ENCODE peak calls at places on chromosomes 3 and 15, in eight cellular contexts. Z is psoas muscle, O is IMR-90, J is uterus, B is astrocyte of the spinal cord, S is right lobe of liver, I is bronchial epithelial cell, C is upper lobe of right lung. U is an unnamed sample.
A peak's percentile ranks its signal among the peaks of the same experiment; 100 is the strongest.

GRCh38 chr3:140128217-140129137 is 193.5 kb downstream of the CLSTN2 start:
- DNase-seq in B (no peak), S (peak; percentile 60), J (peak; percentile 13), Z (peak; percentile 21), O (peak; percentile 11), C (peak; percentile 67), I (peak; percentile 7), U (peak; percentile 81)

GRCh38 chr3:26058774-26059455 is 269.0 kb downstream of the OXSM start:
- DNase-seq in O (no peak), B (no peak), Z (no peak), J (no peak), C (no peak), S (no peak), I (no peak), U (no peak)

GRCh38 chr3:128929364-128929763 is 49.9 kb downstream of the ACAD9 start:
- DNase-seq in O (no peak), J (no peak), B (no peak), S (no peak), Z (no peak), I (no peak), C (no peak), U (no peak)

GRCh38 chr3:56115199-56115598 is 353.1 kb downstream of the ERC2 start:
- DNase-seq in I (no peak), J (no peak), C (no peak), B (no peak), S (no peak), O (no peak), Z (no peak), U (no peak)

GRCh38 chr3:10292505-10293419 is at the start of gene GHRL:
- DNase-seq in Z (no peak), J (no peak), C (no peak), S (no peak), I (no peak), B (no peak), O (no peak), U (peak; percentile 84)

GRCh38 chr3:32226875-32227500 is 11.5 kb upstream of the CMTM8 start:
- DNase-seq in B (peak; percentile 82), Z (no peak), S (no peak), I (peak; percentile 82), O (peak; percentile 30), J (no peak), C (no peak), U (no peak)

GRCh38 chr3:72657666-72658065 is 190.6 kb downstream of the SHQ1 start:
- DNase-seq in J (no peak), B (peak; percentile 16), I (peak; percentile 55), S (no peak), Z (no peak), C (no peak), O (no peak), U (no peak)

GRCh38 chr15:82763361-82764142 is 42.3 kb downstream of the FSD2 start:
- DNase-seq in S (no peak), I (peak; percentile 41), O (no peak), B (no peak), Z (no peak), C (no peak), J (no peak), U (no peak)

GRCh38 chr3:171396048-171396447 is 64.2 kb downstream of the TNIK start:
- DNase-seq in Z (no peak), S (no peak), O (peak; percentile 31), I (no peak), B (peak; percentile 38), C (no peak), J (no peak), U (no peak)

GRCh38 chr3:97914390-97914789 is 57.8 kb downstream of the RIOX2 start:
- DNase-seq in O (peak; percentile 42), Z (no peak), I (peak; percentile 96), J (no peak), B (peak; percentile 32), S (no peak), C (no peak), U (peak; percentile 37)

DNA sequence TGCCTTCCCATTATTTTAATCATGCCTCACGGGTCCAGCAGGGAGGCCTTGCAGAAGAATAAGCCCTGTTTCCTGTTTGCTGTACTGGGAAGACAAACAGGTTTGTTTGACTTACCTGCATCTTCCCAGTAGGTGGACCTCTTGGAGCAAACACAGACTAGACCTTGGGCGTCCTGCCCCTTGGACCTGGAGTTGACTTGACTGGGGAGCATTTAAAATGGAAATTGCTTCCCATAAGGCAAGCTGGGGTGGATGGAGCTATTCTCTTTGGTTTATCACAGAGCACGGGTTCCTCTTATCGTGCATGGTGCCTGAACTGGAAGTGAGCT is 151.4 kb downstream of the RPLP1 start:
- DNase-seq in S (peak; percentile 63), C (no peak), I (peak; percentile 48), Z (no peak), J (no peak), O (no peak), B (no peak), U (no peak)
- TF ChIP-seq CTCF in S (peak; percentile 34), C (no peak), I (peak; percentile 28), Z (no peak), J (no peak), O (no peak), B (no peak), U (no peak)

GRCh38 chr3:49339593-49339946 is 283 bp downstream of the USP4 start:
- DNase-seq in B (no peak), Z (peak; percentile 34), I (no peak), S (peak; percentile 68), O (no peak), C (peak; percentile 74), J (peak; percentile 24), U (no peak)

GRCh38 chr3:49343163-49343562 is 3.3 kb upstream of the USP4 start:
- DNase-seq in Z (no peak), S (no peak), B (no peak), J (no peak), C (no peak), O (no peak), I (no peak), U (no peak)

GRCh38 chr3:49341996-49342395 is 2.1 kb upstream of the USP4 start:
- DNase-seq in C (no peak), S (no peak), B (no peak), J (no peak), O (no peak), I (no peak), Z (no peak), U (no peak)

DNA sequence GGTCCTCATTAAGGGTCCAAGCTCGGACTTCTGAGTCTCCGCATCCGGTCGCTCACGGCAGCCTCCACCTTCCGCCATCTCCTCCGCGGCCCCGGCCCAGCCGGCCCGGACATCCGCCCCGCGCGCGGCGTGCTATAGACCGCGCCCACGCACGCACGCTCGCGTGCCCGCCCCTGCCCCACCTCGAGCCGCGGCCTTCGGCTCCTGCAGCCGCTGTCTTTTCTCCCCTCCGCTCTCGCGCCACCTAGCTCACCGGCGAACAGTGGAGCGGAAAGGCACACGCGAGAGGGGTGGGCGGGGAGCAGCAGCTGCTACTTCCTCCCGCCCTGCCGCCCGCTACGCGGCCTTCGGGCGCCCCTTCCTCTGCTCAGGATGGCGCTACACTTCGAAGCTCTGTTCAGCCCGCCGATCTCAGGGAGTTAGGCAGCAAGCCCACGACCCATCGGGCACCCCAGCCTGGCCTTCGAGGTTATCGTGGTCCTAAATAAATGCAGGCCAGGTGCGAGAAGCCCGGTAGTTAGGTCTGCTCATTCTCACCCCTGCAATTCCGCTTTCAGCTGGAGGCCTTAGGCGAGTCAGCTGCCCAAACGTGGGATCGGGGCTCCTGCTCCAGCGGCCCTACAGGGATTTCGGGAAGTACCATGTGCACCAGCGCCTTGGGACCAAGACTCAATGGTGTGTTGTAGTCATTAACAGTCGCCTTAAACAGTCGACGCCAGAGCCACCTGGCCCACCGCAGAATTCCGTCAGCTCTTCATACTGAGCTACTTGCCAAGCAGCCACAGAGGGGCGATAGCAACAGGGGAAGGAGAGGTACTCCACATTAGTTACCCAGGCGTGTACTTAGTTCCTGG is at the start of gene USP4:
- DNase-seq in O (peak; percentile 87), B (peak; percentile 90), C (peak; percentile 98), I (peak; percentile 78), S (peak; percentile 95), Z (peak; percentile 90), J (peak; percentile 90), U (peak; percentile 94)
- TF ChIP-seq CTCF in O (peak; percentile 62), B (peak; percentile 73), C (peak; percentile 44), I (peak; percentile 62), S (peak; percentile 55), Z (peak; percentile 22), J (peak; percentile 69), U (peak; percentile 61)

DNA sequence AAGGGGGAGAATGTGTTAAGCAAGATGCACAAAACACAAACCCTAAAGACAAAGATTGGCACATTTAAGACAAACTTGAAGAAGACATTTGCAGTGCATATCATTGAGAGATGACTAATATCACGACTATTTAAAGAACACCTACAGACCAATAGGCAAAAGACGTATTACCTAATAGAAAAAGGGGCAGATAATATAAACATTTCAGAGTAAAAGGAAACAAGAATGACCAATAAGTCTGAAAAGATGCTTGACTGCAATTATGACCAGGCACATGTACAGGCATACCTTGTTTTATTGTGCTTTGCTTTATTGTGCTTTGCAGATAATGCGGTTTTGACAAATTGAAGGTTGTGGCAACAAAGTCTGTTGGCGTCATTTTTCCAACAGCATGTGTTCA is 4.9 kb downstream of the HACD3 start:
- DNase-seq in I (peak; percentile 47), C (no peak), S (no peak), J (no peak), Z (no peak), O (peak; percentile 25), B (no peak), U (no peak)
- TF ChIP-seq CTCF in I (no peak), C (no peak), S (no peak), J (no peak), Z (no peak), O (no peak), B (no peak), U (no peak)

DNA sequence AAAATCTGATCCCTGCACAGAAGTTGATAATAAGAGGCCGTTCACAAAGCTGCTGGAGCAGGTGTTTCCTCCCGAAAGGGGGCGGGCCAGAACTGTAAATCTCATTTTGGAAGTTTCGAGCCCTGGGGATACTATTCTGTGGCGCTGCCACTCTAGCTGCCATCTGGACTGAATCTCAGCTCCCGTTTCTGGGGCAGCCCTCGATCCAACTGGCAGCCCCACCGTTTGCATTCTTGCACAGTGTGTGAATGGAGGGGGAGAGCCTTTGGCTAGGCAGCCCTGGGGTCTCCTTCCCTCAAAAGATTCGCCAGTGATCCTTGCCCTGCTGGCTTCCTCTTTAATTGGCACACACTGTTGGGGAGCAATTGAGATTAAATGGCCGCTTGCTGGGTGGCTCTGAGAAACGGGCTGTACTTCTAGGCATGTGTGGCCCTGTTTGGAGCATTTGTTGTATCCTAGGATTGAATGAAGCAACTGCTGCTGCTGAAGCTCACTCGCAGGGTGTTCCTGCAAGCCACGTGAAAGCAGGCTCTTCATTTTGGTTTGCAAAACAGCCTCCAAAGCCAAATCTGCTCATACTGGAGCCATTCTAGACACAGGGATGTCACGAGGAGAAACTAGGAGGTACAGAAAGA is 57.2 kb upstream of the TOPAZ1 start:
- DNase-seq in Z (no peak), O (no peak), J (no peak), S (no peak), I (no peak), B (no peak), C (no peak), U (no peak)
- TF ChIP-seq CTCF in Z (no peak), O (no peak), J (no peak), S (no peak), I (no peak), B (no peak), C (no peak), U (no peak)